ENCODE peak calls at places on chromosomes 6 and 20, in four cellular contexts. V, J, F and C are unnamed samples.

GRCh38 chr20:43751167-43752050 is 24.6 kb upstream of the GTSF1L start:
- DNase-seq in V (no peak), J (no peak), F (no peak), C (peak)

GRCh38 chr20:35039146-35039545 is 53.5 kb downstream of the TRPC4AP start:
- DNase-seq in V (no peak), J (peak), F (no peak), C (no peak)

GRCh38 chr6:100152201-100152600 is 158.2 kb upstream of the MCHR2 start:
- DNase-seq in V (no peak), J (no peak), F (no peak), C (no peak)

GRCh38 chr6:155100591-155100990 is 105.5 kb downstream of the TIAM2 start:
- DNase-seq in V (no peak), J (no peak), F (no peak), C (no peak)

GRCh38 chr20:51022227-51022802 is 592 bp downstream of the KCNG1 start:
- DNase-seq in V (no peak), J (peak), F (no peak), C (no peak)

GRCh38 chr6:1678201-1678600 is 68.5 kb downstream of the FOXC1 start:
- DNase-seq in V (no peak), J (no peak), F (peak), C (no peak)

GRCh38 chr20:1907586-1907985 is 12.4 kb downstream of the SIRPA start:
- DNase-seq in V (no peak), J (no peak), F (no peak), C (no peak)

GRCh38 chr6:88725111-88725711 is 238.2 kb downstream of the RNGTT start:
- DNase-seq in V (no peak), J (peak), F (peak), C (no peak)

GRCh38 chr6:43635387-43636311 is at the start of gene MAD2L1BP:
- DNase-seq in V (peak), J (peak), F (peak), C (peak)

GRCh38 chr20:21090738-21091120 is 15.4 kb downstream of the LINC00237 start:
- DNase-seq in V (no peak), J (no peak), F (no peak), C (no peak)

GRCh38 chr6:116200619-116201249 is 53.1 kb downstream of the TSPYL4 start:
- DNase-seq in V (no peak), J (no peak), F (no peak), C (no peak)

GRCh38 chr20:32737371-32738223 is 5.7 kb downstream of the COMMD7 start:
- DNase-seq in V (no peak), J (no peak), F (no peak), C (no peak)

GRCh38 chr20:20843982-20844381 is 131.5 kb upstream of the RALGAPA2 start:
- DNase-seq in V (no peak), J (no peak), F (no peak), C (no peak)

GRCh38 chr20:2401527-2401926 is 20.8 kb downstream of the TGM6 start:
- DNase-seq in V (no peak), J (no peak), F (no peak), C (no peak)

GRCh38 chr20:56360133-56360898 is 1.5 kb downstream of the FAM210B start:
- DNase-seq in V (no peak), J (no peak), F (no peak), C (no peak)

GRCh38 chr6:7050911-7051779 is 56.6 kb upstream of the RREB1 start:
- DNase-seq in V (peak), J (peak), F (peak), C (no peak)

GRCh38 chr6:111566222-111566717 is 39.4 kb downstream of the TRAF3IP2 start:
- DNase-seq in V (no peak), J (no peak), F (no peak), C (no peak)

GRCh38 chr20:58229198-58229802 is 847 bp upstream of the ANKRD60 start:
- DNase-seq in V (peak), J (no peak), F (no peak), C (no peak)

GRCh38 chr6:15588966-15589634 is 73.7 kb downstream of the DTNBP1 start:
- DNase-seq in V (no peak), J (no peak), F (no peak), C (no peak)

GRCh38 chr6:158545043-158545966 is 14.6 kb upstream of the TMEM181 start:
- DNase-seq in V (peak), J (no peak), F (peak), C (no peak)

GRCh38 chr20:53164072-53164471 is 191.9 kb downstream of the TSHZ2 start:
- DNase-seq in V (no peak), J (no peak), F (no peak), C (no peak)

GRCh38 chr20:45268531-45268930 is 14.2 kb upstream of the SLPI start:
- DNase-seq in V (no peak), J (no peak), F (no peak), C (no peak)

GRCh38 chr6:35282472-35282871 is 15.1 kb upstream of the DEF6 start:
- DNase-seq in V (no peak), J (no peak), F (no peak), C (no peak)

GRCh38 chr6:170085475-170086401 is 205.1 kb downstream of the DLL1 start:
- DNase-seq in V (peak), J (no peak), F (peak), C (peak)

GRCh38 chr6:165049362-165049761 is 260.0 kb downstream of the C6orf118 start:
- DNase-seq in V (no peak), J (peak), F (peak), C (no peak)

GRCh38 chr20:5001174-5002076 is at the start of gene SLC23A2:
- DNase-seq in V (peak), J (peak), F (peak), C (peak)

DNA sequence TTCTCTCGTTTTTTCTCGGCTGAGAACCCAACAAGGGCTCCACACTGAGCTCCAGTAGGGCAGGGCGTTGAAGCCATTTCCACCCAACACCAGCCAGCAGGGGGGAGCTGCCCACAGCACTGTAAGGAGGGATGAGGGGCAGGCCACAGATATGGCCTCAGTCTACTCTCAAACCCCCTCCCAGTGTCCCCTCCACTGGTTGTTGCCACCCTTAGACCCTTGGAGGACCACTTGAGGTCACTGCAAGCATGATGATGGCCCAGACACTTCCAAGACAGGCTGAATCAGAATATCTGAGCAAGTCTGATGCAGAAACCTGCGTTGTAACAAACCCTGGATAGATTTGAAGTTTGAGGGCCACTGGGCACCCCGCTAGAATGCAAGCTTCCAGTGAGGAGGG is 217.0 kb upstream of the CST7 start:
- DNase-seq in V (no peak), J (no peak), F (no peak), C (no peak)
- TF ChIP-seq CTCF in V (no peak), J (no peak), F (no peak), C (no peak)

DNA sequence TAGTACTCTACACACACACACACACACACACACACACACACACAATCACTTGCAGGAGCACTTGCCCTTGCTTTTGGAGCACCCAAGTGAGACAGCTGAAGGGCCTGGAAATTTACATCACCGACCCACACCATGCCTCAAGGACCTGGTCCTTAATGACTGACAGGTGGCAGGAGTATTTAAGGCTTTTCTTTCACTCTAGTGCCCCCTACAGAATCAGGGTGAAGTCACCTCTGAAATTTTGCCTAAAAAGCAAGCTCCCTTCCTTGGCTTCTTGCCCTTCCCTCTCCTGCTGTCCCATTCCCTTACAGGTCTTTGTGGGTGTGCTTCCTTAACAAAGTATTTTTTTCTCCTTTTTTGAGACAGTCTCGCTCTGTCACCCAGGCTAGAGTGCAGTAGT is 353.5 kb upstream of the IRAK1BP1 start:
- DNase-seq in V (no peak), J (no peak), F (no peak), C (no peak)
- TF ChIP-seq CTCF in V (no peak), J (no peak), F (no peak), C (no peak)

DNA sequence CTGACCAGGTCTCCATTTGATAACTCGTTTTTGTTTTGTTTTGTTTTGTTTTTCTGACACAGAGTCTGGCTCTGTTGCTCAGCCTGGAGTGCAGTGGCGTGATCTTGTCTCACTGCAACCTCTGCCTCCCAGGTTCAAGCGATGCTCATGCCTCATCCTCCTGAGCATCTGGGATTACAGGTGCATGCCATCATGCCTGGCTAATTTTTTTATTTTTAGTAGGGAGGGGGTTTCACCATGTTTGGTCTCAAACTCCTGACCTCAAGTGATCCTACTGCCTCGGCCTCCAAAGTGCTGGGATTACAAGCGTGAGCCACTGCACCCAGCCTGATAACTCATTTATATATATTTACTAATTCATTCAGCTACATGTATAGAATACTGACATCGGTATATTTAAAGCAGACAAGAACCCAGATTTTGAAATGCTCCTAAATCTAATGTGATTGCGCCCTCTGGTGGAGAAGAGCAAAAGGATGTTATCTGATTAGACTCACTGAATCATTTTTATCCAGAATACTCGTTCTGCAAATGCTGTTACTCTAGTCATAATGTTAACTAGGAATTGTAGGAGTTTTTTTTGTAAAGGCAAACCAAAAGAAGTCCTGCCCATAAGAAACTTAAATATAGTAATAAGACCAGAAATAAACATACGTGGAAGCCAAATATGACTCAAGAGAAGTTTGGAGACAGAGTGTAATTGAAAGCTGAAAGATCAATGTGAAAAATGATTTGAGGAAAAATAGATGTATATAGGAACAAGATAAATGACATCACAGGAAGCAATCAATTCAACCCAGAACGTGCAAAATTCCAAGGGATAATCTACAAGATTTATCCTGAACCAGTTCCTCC is 5.3 kb upstream of the COL12A1 start:
- DNase-seq in V (peak), J (peak), F (peak), C (no peak)
- TF ChIP-seq CTCF in V (peak), J (peak), F (peak), C (peak)

GRCh38 chr6:55281215-55281614 is 46.1 kb upstream of the GFRAL start:
- DNase-seq in V (no peak), J (no peak), F (no peak), C (no peak)
- TF ChIP-seq CTCF in V (no peak), J (no peak), F (no peak), C (no peak)

GRCh38 chr6:166716910-166717617 is 90.0 kb upstream of the RPS6KA2 start:
- DNase-seq in V (no peak), J (no peak), F (no peak), C (no peak)

GRCh38 chr6:166713608-166714510 is 86.8 kb upstream of the RPS6KA2 start:
- DNase-seq in V (no peak), J (no peak), F (no peak), C (no peak)

GRCh38 chr6:166712554-166713228 is 85.6 kb upstream of the RPS6KA2 start:
- DNase-seq in V (no peak), J (no peak), F (no peak), C (no peak)

GRCh38 chr6:166714581-166714980 is 87.5 kb upstream of the RPS6KA2 start:
- DNase-seq in V (no peak), J (no peak), F (no peak), C (no peak)

DNA sequence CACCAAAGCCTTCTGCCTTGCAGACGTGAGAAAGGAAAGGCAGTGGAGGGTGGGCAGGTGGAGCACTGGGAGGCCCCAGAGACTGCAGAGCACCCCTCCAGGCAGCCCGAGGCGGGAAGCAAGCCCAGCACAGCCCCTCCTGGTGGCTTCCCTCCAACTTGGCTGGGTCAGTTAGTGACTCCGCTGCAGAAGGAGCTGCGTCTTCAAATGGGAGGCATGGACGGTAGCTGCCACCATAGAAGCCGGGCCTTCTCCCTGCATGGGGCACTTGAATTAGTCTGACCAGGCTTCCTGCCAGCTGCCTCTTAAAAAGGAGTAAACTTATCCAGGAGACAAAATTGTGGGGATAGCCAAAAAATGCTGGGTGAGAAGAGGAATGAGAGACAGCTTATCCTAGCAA is 88.0 kb upstream of the RPS6KA2 start:
- DNase-seq in V (no peak), J (no peak), F (no peak), C (no peak)
- TF ChIP-seq CTCF in V (no peak), J (no peak), F (no peak), C (no peak)

GRCh38 chr6:3323696-3324261 is 65.0 kb downstream of the PSMG4 start:
- DNase-seq in V (no peak), J (no peak), F (no peak), C (no peak)

GRCh38 chr6:3325210-3325609 is 66.5 kb downstream of the PSMG4 start:
- DNase-seq in V (no peak), J (no peak), F (no peak), C (no peak)

GRCh38 chr6:3323148-3323547 is 64.4 kb downstream of the PSMG4 start:
- DNase-seq in V (no peak), J (no peak), F (no peak), C (no peak)

GRCh38 chr6:3326179-3326971 is 67.6 kb downstream of the PSMG4 start:
- DNase-seq in V (no peak), J (no peak), F (no peak), C (no peak)

GRCh38 chr6:3324262-3324942 is 65.7 kb downstream of the PSMG4 start:
- DNase-seq in V (no peak), J (no peak), F (no peak), C (no peak)
- TF ChIP-seq CTCF in V (no peak), J (no peak), F (no peak), C (no peak)

DNA sequence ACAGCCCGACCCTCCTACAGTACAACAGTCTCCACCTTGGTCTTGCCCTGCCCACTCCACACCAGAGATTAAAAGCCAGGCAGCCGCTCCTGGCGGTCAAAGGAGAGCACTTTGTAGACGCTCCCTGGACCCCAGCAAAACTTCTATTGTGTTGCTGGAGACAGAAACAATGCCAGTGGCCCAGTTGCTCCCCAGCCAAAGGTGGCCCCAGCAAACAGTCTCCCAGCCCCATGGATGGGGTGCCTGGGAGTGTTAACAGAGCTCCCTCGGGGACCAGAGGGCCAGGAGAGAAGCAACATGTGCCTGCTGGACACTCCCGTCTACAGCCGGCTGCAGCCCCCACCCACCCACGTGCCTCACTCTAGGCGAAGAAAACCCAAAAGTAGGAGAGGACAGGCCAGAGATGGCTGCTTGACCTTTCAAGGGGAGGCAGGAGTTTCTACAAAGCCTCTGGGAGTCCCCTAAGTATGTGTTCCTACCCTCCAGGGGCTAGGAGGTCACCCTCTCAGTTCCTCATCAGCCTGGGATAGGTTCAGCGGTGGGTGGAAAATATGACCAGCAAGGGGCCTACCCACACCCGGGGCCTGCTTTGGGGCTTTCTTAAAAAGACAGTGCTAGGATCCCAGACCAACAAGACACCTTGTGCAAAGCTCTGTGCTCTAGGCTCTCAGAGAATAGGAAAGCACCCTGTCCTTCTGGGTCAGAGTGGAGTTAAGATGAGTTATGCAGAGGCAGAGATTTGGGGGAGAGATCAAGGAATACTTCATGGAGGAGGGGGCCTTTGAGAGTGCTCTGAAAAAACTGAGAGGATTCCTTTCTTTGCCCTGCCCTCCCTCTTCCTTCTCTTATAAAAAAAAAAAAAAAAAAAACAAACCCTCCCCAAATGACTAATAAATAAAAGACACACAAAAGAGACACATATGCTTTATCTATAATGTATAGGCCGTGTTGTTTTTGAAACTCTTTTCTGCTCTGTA is 19.0 kb upstream of the PREX1 start:
- DNase-seq in V (no peak), J (peak), F (no peak), C (peak)
- TF ChIP-seq CTCF in V (no peak), J (no peak), F (no peak), C (no peak)

GRCh38 chr6:140670013-140670412 is 1295.6 kb upstream of the CITED2 start:
- DNase-seq in V (no peak), J (no peak), F (no peak), C (no peak)

GRCh38 chr6:140669321-140669720 is 1294.9 kb upstream of the CITED2 start:
- DNase-seq in V (no peak), J (no peak), F (no peak), C (no peak)

DNA sequence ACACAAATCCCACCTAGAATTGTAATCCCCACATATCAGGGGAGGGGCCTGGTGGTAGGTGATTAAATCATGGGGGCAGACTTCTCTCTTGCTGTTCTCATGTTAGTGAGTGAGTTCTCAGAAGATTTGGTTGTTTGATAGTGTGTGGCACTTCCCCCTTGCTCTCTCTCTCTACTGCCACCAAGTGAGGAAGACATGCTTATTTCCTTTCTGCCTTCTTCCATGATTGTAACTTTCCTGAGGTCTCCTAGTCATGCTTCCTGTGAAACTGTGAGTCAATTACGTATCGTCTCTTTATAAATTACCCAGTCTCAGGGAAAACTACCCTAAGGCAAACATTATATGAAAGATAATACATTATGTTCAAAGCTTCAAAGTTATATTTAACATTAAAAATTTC is 1297.5 kb upstream of the CITED2 start:
- DNase-seq in V (no peak), J (no peak), F (no peak), C (no peak)
- TF ChIP-seq CTCF in V (no peak), J (no peak), F (no peak), C (no peak)

DNA sequence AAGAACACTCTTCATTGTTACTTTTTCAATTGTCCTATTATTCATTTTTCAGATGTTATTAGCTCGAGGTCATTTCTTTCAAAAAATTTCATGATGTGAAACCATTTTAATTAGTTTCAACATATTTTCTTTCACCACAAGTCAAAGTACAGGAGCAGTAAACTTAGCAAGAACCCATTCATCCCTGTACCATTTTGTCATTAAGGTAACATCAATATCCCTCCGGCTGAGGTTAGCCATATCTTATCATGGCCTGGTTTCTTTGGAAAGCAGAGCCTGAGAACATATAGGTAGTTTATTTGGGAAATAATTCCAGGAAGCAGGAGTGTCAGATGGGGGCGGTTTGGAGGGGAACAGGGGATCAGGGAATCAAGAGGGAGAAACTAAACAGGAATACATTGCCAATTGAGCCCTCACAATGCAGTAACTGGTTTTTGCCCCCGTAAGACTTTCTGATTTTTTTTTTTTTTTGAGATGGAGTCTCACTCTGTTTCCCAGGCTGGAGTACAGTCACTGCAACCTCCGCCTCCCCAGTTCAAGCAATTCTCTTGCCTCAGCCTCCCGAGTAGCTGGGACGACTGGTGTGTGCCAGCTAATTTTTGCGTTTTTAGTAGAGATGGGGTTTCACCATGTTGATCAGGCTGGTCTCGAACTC is 83.7 kb downstream of the MKKS start:
- DNase-seq in V (no peak), J (no peak), F (no peak), C (no peak)
- TF ChIP-seq CTCF in V (no peak), J (no peak), F (no peak), C (no peak)